ENCODE peak calls at places on chromosomes 3 and 15, in five cellular contexts. One of them, this sample, is unnamed.

GRCh38 chr3:42061711-42062408 is 29.3 kb upstream of the TRAK1 start:
- DNase-seq in GM06990: no peak
- DNase-seq in BJ: peak; percentile 81
- DNase-seq in fibroblast of lung: peak; percentile 90
- DNase-seq in brain microvascular endothelial cell: peak; percentile 92
- DNase-seq in this sample: peak; percentile 63

GRCh38 chr15:32909431-32909830 is 191.6 kb downstream of the GREM1 start:
- DNase-seq in GM06990: peak; percentile 9
- DNase-seq in BJ: no peak
- DNase-seq in fibroblast of lung: peak; percentile 51
- DNase-seq in brain microvascular endothelial cell: peak; percentile 79
- DNase-seq in this sample: no peak

GRCh38 chr3:81040107-81040506 is 721.3 kb downstream of the GBE1 start:
- DNase-seq in GM06990: no peak
- DNase-seq in BJ: no peak
- DNase-seq in fibroblast of lung: no peak
- DNase-seq in brain microvascular endothelial cell: no peak
- DNase-seq in this sample: no peak

GRCh38 chr15:95840004-95840403 is 490.5 kb upstream of the NR2F2 start:
- DNase-seq in GM06990: no peak
- DNase-seq in BJ: peak; percentile 66
- DNase-seq in fibroblast of lung: peak; percentile 96
- DNase-seq in brain microvascular endothelial cell: peak; percentile 68
- DNase-seq in this sample: no peak

GRCh38 chr3:100496711-100497261 is 4.4 kb downstream of the TMEM45A start:
- DNase-seq in GM06990: peak; percentile 22
- DNase-seq in BJ: no peak
- DNase-seq in fibroblast of lung: no peak
- DNase-seq in brain microvascular endothelial cell: peak; percentile 56
- DNase-seq in this sample: no peak

GRCh38 chr3:42582474-42583070 is 805 bp upstream of the SEC22C start:
- DNase-seq in GM06990: no peak
- DNase-seq in BJ: no peak
- DNase-seq in fibroblast of lung: no peak
- DNase-seq in brain microvascular endothelial cell: no peak
- DNase-seq in this sample: no peak

GRCh38 chr3:64351713-64352595 is 126.7 kb upstream of the PRICKLE2 start:
- DNase-seq in GM06990: no peak
- DNase-seq in BJ: no peak
- DNase-seq in fibroblast of lung: no peak
- DNase-seq in brain microvascular endothelial cell: peak; percentile 53
- DNase-seq in this sample: peak; percentile 62

GRCh38 chr3:173913397-173913796 is 515.9 kb downstream of the NLGN1 start:
- DNase-seq in GM06990: no peak
- DNase-seq in BJ: no peak
- DNase-seq in fibroblast of lung: peak; percentile 9
- DNase-seq in brain microvascular endothelial cell: peak; percentile 71
- DNase-seq in this sample: no peak

GRCh38 chr15:88992216-88992615 is 79.0 kb upstream of the MFGE8 start:
- DNase-seq in GM06990: no peak
- DNase-seq in BJ: no peak
- DNase-seq in fibroblast of lung: no peak
- DNase-seq in brain microvascular endothelial cell: no peak
- DNase-seq in this sample: no peak

GRCh38 chr15:64279131-64279530 is 76.8 kb downstream of the CSNK1G1 start:
- DNase-seq in GM06990: no peak
- DNase-seq in BJ: no peak
- DNase-seq in fibroblast of lung: no peak
- DNase-seq in brain microvascular endothelial cell: no peak
- DNase-seq in this sample: no peak

GRCh38 chr15:93179704-93180103 is 90.7 kb upstream of the RGMA start:
- DNase-seq in GM06990: no peak
- DNase-seq in BJ: no peak
- DNase-seq in fibroblast of lung: no peak
- DNase-seq in brain microvascular endothelial cell: no peak
- DNase-seq in this sample: no peak

GRCh38 chr3:61814674-61815073 is 253.3 kb downstream of the PTPRG start:
- DNase-seq in GM06990: no peak
- DNase-seq in BJ: no peak
- DNase-seq in fibroblast of lung: no peak
- DNase-seq in brain microvascular endothelial cell: no peak
- DNase-seq in this sample: no peak

GRCh38 chr3:137792633-137793271 is 28.6 kb downstream of the SOX14 start:
- DNase-seq in GM06990: peak; percentile 4
- DNase-seq in BJ: no peak
- DNase-seq in fibroblast of lung: peak; percentile 22
- DNase-seq in brain microvascular endothelial cell: peak; percentile 34
- DNase-seq in this sample: peak; percentile 46

GRCh38 chr3:138974467-138974866 is 27.4 kb downstream of the FOXL2NB start:
- DNase-seq in GM06990: no peak
- DNase-seq in BJ: no peak
- DNase-seq in fibroblast of lung: no peak
- DNase-seq in brain microvascular endothelial cell: peak; percentile 22
- DNase-seq in this sample: no peak

GRCh38 chr3:12371525-12372140 is 82.8 kb downstream of the PPARG start:
- DNase-seq in GM06990: no peak
- DNase-seq in BJ: peak; percentile 48
- DNase-seq in fibroblast of lung: peak; percentile 91
- DNase-seq in brain microvascular endothelial cell: no peak
- DNase-seq in this sample: no peak

GRCh38 chr3:119184808-119185690 is 11.7 kb downstream of the UPK1B start:
- DNase-seq in GM06990: no peak
- DNase-seq in BJ: peak; percentile 86
- DNase-seq in fibroblast of lung: no peak
- DNase-seq in brain microvascular endothelial cell: peak; percentile 82
- DNase-seq in this sample: no peak

GRCh38 chr3:46080124-46080991 is 53.1 kb upstream of the XCR1 start:
- DNase-seq in GM06990: no peak
- DNase-seq in BJ: no peak
- DNase-seq in fibroblast of lung: peak; percentile 4
- DNase-seq in brain microvascular endothelial cell: no peak
- DNase-seq in this sample: no peak

GRCh38 chr3:186938716-186939115 is 8.4 kb downstream of the ST6GAL1 start:
- DNase-seq in GM06990: no peak
- DNase-seq in BJ: no peak
- DNase-seq in fibroblast of lung: peak; percentile 44
- DNase-seq in brain microvascular endothelial cell: peak; percentile 92
- DNase-seq in this sample: no peak

GRCh38 chr3:106714400-106714799 is 662.8 kb upstream of the CCDC54 start:
- DNase-seq in GM06990: no peak
- DNase-seq in BJ: no peak
- DNase-seq in fibroblast of lung: no peak
- DNase-seq in brain microvascular endothelial cell: no peak
- DNase-seq in this sample: no peak

GRCh38 chr3:56790016-56790950 is 11.5 kb downstream of the ARHGEF3 start:
- DNase-seq in GM06990: no peak
- DNase-seq in BJ: no peak
- DNase-seq in fibroblast of lung: no peak
- DNase-seq in brain microvascular endothelial cell: no peak
- DNase-seq in this sample: no peak

GRCh38 chr15:101017041-101017754 is 98.0 kb downstream of the LRRK1 start:
- DNase-seq in GM06990: no peak
- DNase-seq in BJ: no peak
- DNase-seq in fibroblast of lung: no peak
- DNase-seq in brain microvascular endothelial cell: no peak
- DNase-seq in this sample: no peak

GRCh38 chr3:53796161-53796560 is 50.1 kb downstream of the CHDH start:
- DNase-seq in GM06990: no peak
- DNase-seq in BJ: no peak
- DNase-seq in fibroblast of lung: no peak
- DNase-seq in brain microvascular endothelial cell: no peak
- DNase-seq in this sample: no peak

GRCh38 chr3:172124271-172124670 is 84.9 kb downstream of the FNDC3B start:
- DNase-seq in GM06990: no peak
- DNase-seq in BJ: no peak
- DNase-seq in fibroblast of lung: no peak
- DNase-seq in brain microvascular endothelial cell: no peak
- DNase-seq in this sample: no peak
- TF ChIP-seq CTCF in GM06990: no peak
- TF ChIP-seq CTCF in BJ: no peak
- TF ChIP-seq CTCF in fibroblast of lung: no peak
- TF ChIP-seq CTCF in brain microvascular endothelial cell: no peak
- TF ChIP-seq CTCF in this sample: no peak

GRCh38 chr3:172305974-172306373 is 142.3 kb downstream of the GHSR start:
- DNase-seq in GM06990: no peak
- DNase-seq in BJ: no peak
- DNase-seq in fibroblast of lung: no peak
- DNase-seq in brain microvascular endothelial cell: no peak
- DNase-seq in this sample: no peak

GRCh38 chr3:172309059-172309458 is 139.2 kb downstream of the GHSR start:
- DNase-seq in GM06990: no peak
- DNase-seq in BJ: no peak
- DNase-seq in fibroblast of lung: no peak
- DNase-seq in brain microvascular endothelial cell: no peak
- DNase-seq in this sample: no peak

GRCh38 chr3:172305552-172305951 is 142.7 kb downstream of the GHSR start:
- DNase-seq in GM06990: no peak
- DNase-seq in BJ: no peak
- DNase-seq in fibroblast of lung: peak; percentile 74
- DNase-seq in brain microvascular endothelial cell: peak; percentile 85
- DNase-seq in this sample: no peak

GRCh38 chr3:172309741-172310140 is 138.5 kb downstream of the GHSR start:
- DNase-seq in GM06990: no peak
- DNase-seq in BJ: no peak
- DNase-seq in fibroblast of lung: no peak
- DNase-seq in brain microvascular endothelial cell: no peak
- DNase-seq in this sample: no peak

DNA sequence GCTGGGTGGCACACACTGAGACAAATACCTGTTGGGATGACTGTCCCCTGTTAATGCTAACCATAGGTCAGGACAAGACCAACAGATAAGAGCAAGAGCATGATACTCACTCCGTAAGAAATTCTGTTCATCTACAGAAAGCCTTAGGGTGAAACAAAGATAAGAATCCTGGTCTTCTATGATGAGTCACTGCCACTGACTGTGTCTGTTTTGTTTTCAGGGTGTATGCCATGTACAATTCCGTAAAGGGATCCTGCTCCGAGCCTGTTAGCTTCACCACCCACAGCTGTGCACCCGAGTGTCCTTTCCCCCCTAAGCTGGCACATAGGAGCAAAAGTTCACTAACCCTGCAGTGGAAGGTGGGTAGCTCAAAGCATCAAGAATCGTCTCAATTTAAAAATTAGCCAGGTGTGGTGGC is 141.1 kb downstream of the GHSR start:
- DNase-seq in GM06990: no peak
- DNase-seq in BJ: no peak
- DNase-seq in fibroblast of lung: peak; percentile 42
- DNase-seq in brain microvascular endothelial cell: peak; percentile 76
- DNase-seq in this sample: no peak
- H3K36me3 ChIP-seq in GM06990: peaks cover 10% of the 10 kb centered on the region
- H3K36me3 ChIP-seq in BJ: peaks cover 18% of the 10 kb centered on the region
- H3K36me3 ChIP-seq in fibroblast of lung: peaks cover 6% of the 10 kb centered on the region
- H3K36me3 ChIP-seq in brain microvascular endothelial cell: peaks cover 57% of the 10 kb centered on the region
- H3K36me3 ChIP-seq in this sample: peaks cover 66% of the 10 kb centered on the region

DNA sequence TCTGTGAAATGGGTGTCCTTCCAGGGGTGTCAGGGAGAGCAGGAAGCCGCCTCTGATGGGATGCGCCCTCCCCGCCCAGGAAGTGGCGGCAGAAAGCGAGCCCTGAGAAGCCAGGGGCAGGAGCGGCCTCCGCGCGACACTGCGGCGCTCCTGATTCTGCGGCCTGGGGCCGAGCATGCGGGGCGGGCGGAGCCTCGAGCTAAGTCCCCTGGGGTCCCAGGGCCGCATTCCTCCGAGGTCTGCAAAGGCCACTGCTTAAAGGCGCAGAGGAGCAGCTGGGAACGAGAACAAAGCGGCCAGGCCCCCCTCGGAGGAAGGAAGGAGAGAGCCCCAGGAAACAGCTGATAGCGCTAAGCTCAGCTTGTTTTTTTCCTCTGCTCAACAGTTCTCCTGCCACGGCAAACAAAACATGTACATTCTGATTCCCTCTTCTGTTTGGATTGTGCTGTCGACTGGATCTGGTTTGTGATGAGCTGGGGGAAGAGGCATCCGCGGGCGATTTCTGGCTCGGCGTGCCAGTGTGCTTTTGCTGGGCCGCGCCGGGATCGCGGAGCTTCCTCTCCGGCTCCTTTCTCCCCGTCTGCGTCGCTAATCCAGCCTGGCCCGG is 34.1 kb downstream of the GRK7 start:
- DNase-seq in GM06990: peak; percentile 47
- DNase-seq in BJ: no peak
- DNase-seq in fibroblast of lung: peak; percentile 46
- DNase-seq in brain microvascular endothelial cell: peak; percentile 25
- DNase-seq in this sample: peak; percentile 67
- H3K4me3 ChIP-seq in GM06990: peak overlapping the region; percentile 18
- H3K4me3 ChIP-seq in BJ: peak overlapping the region; percentile 2
- H3K4me3 ChIP-seq in fibroblast of lung: peak overlapping the region; percentile 32
- H3K4me3 ChIP-seq in brain microvascular endothelial cell: peak overlapping the region; percentile 44
- H3K4me3 ChIP-seq in this sample: peak overlapping the region; percentile 41

DNA sequence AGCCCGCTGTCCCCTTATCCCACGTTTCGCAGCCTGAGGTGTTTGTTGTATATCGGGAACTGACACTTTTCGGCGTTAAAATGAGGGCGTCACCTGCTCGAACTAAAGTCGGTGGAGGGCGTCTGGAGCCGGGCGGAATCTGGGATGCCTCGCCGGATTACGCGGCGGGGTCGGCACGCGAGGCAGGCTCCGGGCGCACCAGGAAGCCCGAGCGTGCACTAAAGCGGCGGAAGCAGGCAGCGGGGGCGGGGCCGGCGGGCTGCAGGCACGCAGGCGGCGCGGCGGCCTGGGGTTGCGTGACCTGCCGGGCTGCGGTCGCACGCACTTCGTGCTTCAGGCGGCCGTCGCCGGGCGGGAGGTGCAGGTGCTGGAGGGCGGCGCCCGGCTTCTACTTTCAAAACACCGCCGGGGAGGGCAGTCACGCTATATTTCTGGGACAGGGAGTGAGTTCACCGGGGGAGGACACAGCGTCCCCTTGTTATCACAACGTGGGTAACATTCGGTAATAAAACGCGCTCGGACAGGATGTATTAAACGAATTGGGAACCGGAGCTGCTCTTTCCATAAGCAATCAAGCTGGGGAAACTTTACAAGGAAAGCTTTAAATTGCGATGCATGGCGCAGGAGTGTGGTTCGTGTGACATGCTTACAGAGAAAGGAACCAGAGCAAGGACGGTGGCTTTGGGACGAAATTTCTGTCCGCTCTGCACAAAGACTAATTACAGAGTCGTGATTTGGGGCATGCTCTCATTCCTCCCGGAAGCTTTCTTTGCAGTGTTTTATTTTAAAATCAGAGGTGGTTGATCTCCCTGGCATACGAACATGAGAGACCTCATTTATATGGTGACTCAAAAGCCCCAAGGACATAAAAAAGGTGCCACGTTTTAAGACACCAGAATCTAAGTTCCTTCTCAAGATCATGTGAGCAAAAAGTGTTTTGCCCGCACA is 9.1 kb upstream of the LEKR1 start:
- DNase-seq in GM06990: peak; percentile 95
- DNase-seq in BJ: peak; percentile 69
- DNase-seq in fibroblast of lung: peak; percentile 72
- DNase-seq in brain microvascular endothelial cell: peak; percentile 91
- DNase-seq in this sample: peak; percentile 94
- TF ChIP-seq CTCF in GM06990: peak; percentile 28
- TF ChIP-seq CTCF in BJ: no peak
- TF ChIP-seq CTCF in fibroblast of lung: peak; percentile 15
- TF ChIP-seq CTCF in brain microvascular endothelial cell: no peak
- TF ChIP-seq CTCF in this sample: no peak

This sample was measured in lower lobe of right lung.